ENCODE peak calls at places on chromosomes 2 and 18, in nine cellular contexts. B is upper lobe of right lung; G is non-pigmented ciliary epithelial cell; K is mammary epithelial cell; Z is choroid plexus epithelial cell; D is activated CD4-positive, CD25-positive, alpha-beta regulatory T cell treated with anti-CD3 and anti-CD28 coated beads, Interleukin-2, amount 50 U/mL, for 72 hours; T is GOT3; C is brain microvascular endothelial cell; U is Right ventricle myocardium superior. W is an unnamed sample.

GRCh38 chr2:39994151-39994550 is 215.1 kb upstream of the THUMPD2 start:
- DNase-seq in B (no peak), G (peak; percentile 61), K (peak; percentile 78), Z (peak; percentile 43), D (no peak), T (no peak), C (peak; percentile 76), U (no peak), W (no peak)

GRCh38 chr2:168565112-168565511 is 109.0 kb downstream of the CERS6 start:
- DNase-seq in B (no peak), G (peak; percentile 20), K (peak; percentile 92), Z (peak; percentile 94), D (no peak), T (no peak), C (peak; percentile 41), U (no peak), W (no peak)

GRCh38 chr18:13437801-13438506 is 219.4 kb downstream of the LDLRAD4 start:
- DNase-seq in B (no peak), G (no peak), K (no peak), Z (no peak), D (no peak), T (no peak), C (no peak), U (no peak), W (no peak)

GRCh38 chr2:71157124-71157802 is 26.8 kb downstream of the MPHOSPH10 start:
- DNase-seq in B (no peak), G (no peak), K (no peak), Z (peak; percentile 45), D (peak; percentile 63), T (no peak), C (peak; percentile 24), U (peak; percentile 57), W (peak; percentile 79)

GRCh38 chr18:48940854-48941531 is 9.8 kb downstream of the SMAD7 start:
- DNase-seq in B (peak; percentile 71), G (no peak), K (no peak), Z (no peak), D (peak; percentile 56), T (no peak), C (no peak), U (no peak), W (no peak)

GRCh38 chr2:176118606-176119370 is 2.2 kb downstream of the HOXD10 start:
- DNase-seq in B (no peak), G (no peak), K (no peak), Z (no peak), D (no peak), T (no peak), C (no peak), U (no peak), W (no peak)

GRCh38 chr2:222295368-222296041 is 3.3 kb downstream of the PAX3 start:
- DNase-seq in B (no peak), G (no peak), K (no peak), Z (peak; percentile 23), D (no peak), T (no peak), C (no peak), U (no peak), W (no peak)

GRCh38 chr2:28544405-28544914 is 48.6 kb downstream of the PLB1 start:
- DNase-seq in B (no peak), G (no peak), K (no peak), Z (no peak), D (no peak), T (no peak), C (peak; percentile 49), U (no peak), W (no peak)

GRCh38 chr2:216082805-216083204 is 1.1 kb downstream of the TMEM169 start:
- DNase-seq in B (no peak), G (no peak), K (no peak), Z (no peak), D (no peak), T (no peak), C (no peak), U (no peak), W (no peak)

GRCh38 chr2:164737612-164738081 is 104.0 kb downstream of the COBLL1 start:
- DNase-seq in B (peak; percentile 73), G (no peak), K (peak; percentile 65), Z (peak; percentile 78), D (no peak), T (no peak), C (peak; percentile 53), U (peak; percentile 65), W (no peak)

GRCh38 chr18:10526211-10526949 is 553 bp downstream of the NAPG start:
- DNase-seq in B (peak; percentile 86), G (no peak), K (peak; percentile 51), Z (peak; percentile 54), D (peak; percentile 77), T (no peak), C (peak; percentile 18), U (peak; percentile 78), W (no peak)